ENCODE peak calls at places on chromosomes 6 and 20, in seven cellular contexts. One of them, this sample, is unnamed.

GRCh38 chr20:45919536-45919933 is 7.6 kb upstream of the PLTP start:
- DNase-seq in NCI-H1105 treated with DMSO at 0.1 percent for 48 hours: no peak
- DNase-seq in H9: no peak
- DNase-seq in skeletal muscle cell: peak; percentile 86
- DNase-seq in substantia nigra: no peak
- DNase-seq in mesothelial cell of epicardium: no peak
- DNase-seq in kidney tubule cell: no peak
- DNase-seq in this sample: no peak

GRCh38 chr6:25753079-25753478 is 1.5 kb upstream of the SLC17A4 start:
- DNase-seq in NCI-H1105 treated with DMSO at 0.1 percent for 48 hours: no peak
- DNase-seq in H9: no peak
- DNase-seq in skeletal muscle cell: no peak
- DNase-seq in substantia nigra: no peak
- DNase-seq in mesothelial cell of epicardium: no peak
- DNase-seq in kidney tubule cell: no peak
- DNase-seq in this sample: no peak

GRCh38 chr6:143361536-143362191 is 88.8 kb downstream of the ADAT2 start:
- DNase-seq in NCI-H1105 treated with DMSO at 0.1 percent for 48 hours: no peak
- DNase-seq in H9: no peak
- DNase-seq in skeletal muscle cell: no peak
- DNase-seq in substantia nigra: no peak
- DNase-seq in mesothelial cell of epicardium: no peak
- DNase-seq in kidney tubule cell: no peak
- DNase-seq in this sample: no peak

GRCh38 chr6:6975395-6976111 is 132.2 kb upstream of the RREB1 start:
- DNase-seq in NCI-H1105 treated with DMSO at 0.1 percent for 48 hours: no peak
- DNase-seq in H9: no peak
- DNase-seq in skeletal muscle cell: no peak
- DNase-seq in substantia nigra: no peak
- DNase-seq in mesothelial cell of epicardium: no peak
- DNase-seq in kidney tubule cell: no peak
- DNase-seq in this sample: no peak

GRCh38 chr20:14067631-14068030 is 72.3 kb downstream of the MACROD2 start:
- DNase-seq in NCI-H1105 treated with DMSO at 0.1 percent for 48 hours: no peak
- DNase-seq in H9: no peak
- DNase-seq in skeletal muscle cell: no peak
- DNase-seq in substantia nigra: no peak
- DNase-seq in mesothelial cell of epicardium: no peak
- DNase-seq in kidney tubule cell: peak; percentile 24
- DNase-seq in this sample: no peak

GRCh38 chr6:163148781-163149534 is 265.6 kb upstream of the QKI start:
- DNase-seq in NCI-H1105 treated with DMSO at 0.1 percent for 48 hours: no peak
- DNase-seq in H9: no peak
- DNase-seq in skeletal muscle cell: no peak
- DNase-seq in substantia nigra: peak; percentile 50
- DNase-seq in mesothelial cell of epicardium: no peak
- DNase-seq in kidney tubule cell: no peak
- DNase-seq in this sample: no peak

GRCh38 chr20:8535403-8536003 is 403.4 kb downstream of the PLCB1 start:
- DNase-seq in NCI-H1105 treated with DMSO at 0.1 percent for 48 hours: peak; percentile 30
- DNase-seq in H9: no peak
- DNase-seq in skeletal muscle cell: no peak
- DNase-seq in substantia nigra: no peak
- DNase-seq in mesothelial cell of epicardium: no peak
- DNase-seq in kidney tubule cell: no peak
- DNase-seq in this sample: no peak

GRCh38 chr6:100876251-100876650 is 4.9 kb downstream of the ASCC3 start:
- DNase-seq in NCI-H1105 treated with DMSO at 0.1 percent for 48 hours: no peak
- DNase-seq in H9: no peak
- DNase-seq in skeletal muscle cell: no peak
- DNase-seq in substantia nigra: no peak
- DNase-seq in mesothelial cell of epicardium: no peak
- DNase-seq in kidney tubule cell: no peak
- DNase-seq in this sample: no peak

GRCh38 chr6:41732601-41733348 is 2.6 kb downstream of the TFEB start:
- DNase-seq in NCI-H1105 treated with DMSO at 0.1 percent for 48 hours: peak; percentile 12
- DNase-seq in H9: no peak
- DNase-seq in skeletal muscle cell: no peak
- DNase-seq in substantia nigra: no peak
- DNase-seq in mesothelial cell of epicardium: no peak
- DNase-seq in kidney tubule cell: peak; percentile 81
- DNase-seq in this sample: no peak

This sample was measured in NCI-H1048.